ENCODE peak calls at places on chromosomes 6 and 20, in eight cellular contexts. W is hepatocyte, T is fibroblast of lung, K is keratinocyte, Q is astrocyte, Z is GM23248, B is OCI-LY7, H is HepG2. J is an unnamed sample. For H4K20me1, the result is how much of the 10 kb centered on the place peaks cover.

GRCh38 chr6:169839029-169839481 is 87.6 kb downstream of the ERMARD start:
- DNase-seq in W (no peak), T (no peak), Q (no peak), Z (no peak), H (no peak), K (no peak), B (no peak), J (no peak)

GRCh38 chr6:33279971-33280511 is 3.1 kb downstream of the B3GALT4 start:
- DNase-seq in K (no peak), H (peak), Q (peak), T (peak), W (peak), Z (peak), B (peak), J (peak)

GRCh38 chr6:20119446-20119845 is 92.8 kb downstream of the MBOAT1 start:
- DNase-seq in B (no peak), K (no peak), T (peak), W (no peak), Z (no peak), H (no peak), Q (no peak), J (no peak)

GRCh38 chr6:17394192-17394611 is 807 bp downstream of the CAP2 start:
- DNase-seq in K (no peak), Z (peak), T (peak), B (no peak), W (peak), H (peak), Q (peak), J (peak)

GRCh38 chr6:53956068-53956711 is 155.1 kb upstream of the MLIP start:
- DNase-seq in Z (peak), B (peak), H (peak), W (peak), K (no peak), T (peak), Q (peak), J (peak)

GRCh38 chr6:166097914-166098522 is 69.6 kb downstream of the TBXT start:
- DNase-seq in Z (peak), B (no peak), K (no peak), Q (peak), T (peak), H (peak), W (peak), J (peak)

GRCh38 chr6:130282234-130282995 is 59.7 kb upstream of the SAMD3 start:
- DNase-seq in K (no peak), Z (peak), Q (peak), B (peak), T (peak), H (peak), W (peak), J (peak)

GRCh38 chr20:36355469-36356171 is 49.5 kb downstream of the DLGAP4 start:
- DNase-seq in B (no peak), H (no peak), W (no peak), T (no peak), K (no peak), Q (no peak), Z (no peak), J (no peak)

GRCh38 chr6:143939364-143939763 is 68.7 kb downstream of the PLAGL1 start:
- DNase-seq in B (no peak), Z (no peak), Q (no peak), W (no peak), H (no peak), T (no peak), K (no peak), J (no peak)

GRCh38 chr6:144331610-144332009 is 46.5 kb downstream of the UTRN start:
- DNase-seq in W (no peak), B (no peak), Z (peak), T (peak), H (no peak), Q (peak), K (no peak), J (peak)

GRCh38 chr6:17863971-17864754 is 123.3 kb downstream of the KIF13A start:
- DNase-seq in T (peak), Z (peak), H (peak), Q (peak), K (peak), B (no peak), W (no peak), J (no peak)

GRCh38 chr6:30340589-30341054 is 4.3 kb upstream of the RPP21 start:
- DNase-seq in Q (peak), T (peak), Z (peak), H (no peak), B (no peak), W (no peak), K (no peak), J (no peak)

GRCh38 chr6:152983637-152984386 is 971 bp upstream of the FBXO5 start:
- DNase-seq in B (peak), Q (peak), W (peak), H (peak), T (peak), Z (peak), K (peak), J (peak)

GRCh38 chr6:124968401-124968800 is 6.2 kb downstream of the RNF217 start:
- DNase-seq in K (no peak), Z (no peak), Q (no peak), W (no peak), B (no peak), T (no peak), H (no peak), J (peak)

GRCh38 chr20:34627458-34627857 is 49.4 kb downstream of the PIGU start:
- DNase-seq in B (no peak), T (no peak), Q (no peak), W (no peak), H (no peak), K (no peak), Z (no peak), J (no peak)

GRCh38 chr20:49825521-49826033 is 12.9 kb downstream of the SLC9A8 start:
- DNase-seq in T (no peak), K (no peak), H (peak), B (no peak), Z (no peak), W (no peak), Q (no peak), J (no peak)

GRCh38 chr6:37429352-37429750 is 3.7 kb upstream of the CMTR1 start:
- DNase-seq in K (no peak), H (no peak), Z (no peak), T (no peak), B (peak), Q (no peak), W (no peak), J (no peak)

GRCh38 chr6:23562554-23562953 is 563.5 kb upstream of the NRSN1 start:
- DNase-seq in Z (no peak), K (no peak), W (no peak), B (no peak), Q (no peak), H (no peak), T (no peak), J (no peak)

GRCh38 chr6:136037885-136038460 is 186.5 kb downstream of the PDE7B start:
- DNase-seq in W (peak), Q (peak), H (no peak), K (no peak), Z (peak), B (no peak), T (peak), J (no peak)

GRCh38 chr6:136038531-136038930 is 187.0 kb downstream of the PDE7B start:
- DNase-seq in B (no peak), Z (no peak), W (no peak), K (no peak), T (no peak), H (no peak), Q (no peak), J (no peak)

GRCh38 chr6:136036601-136037000 is 185.1 kb downstream of the PDE7B start:
- DNase-seq in W (no peak), Q (no peak), T (peak), Z (no peak), H (no peak), K (no peak), B (no peak), J (no peak)

GRCh38 chr6:136037246-136037884 is 185.9 kb downstream of the PDE7B start:
- DNase-seq in Q (no peak), H (no peak), Z (no peak), T (no peak), W (no peak), K (no peak), B (no peak), J (no peak)

GRCh38 chr6:136039185-136039584 is 187.7 kb downstream of the PDE7B start:
- DNase-seq in Z (peak), K (no peak), Q (no peak), T (no peak), W (no peak), H (no peak), B (no peak), J (no peak)
- H3K27ac ChIP-seq in Z (peak), K (no peak), Q (no peak), T (peak), W (peak), H (no peak), B (no peak), J (no peak)

DNA sequence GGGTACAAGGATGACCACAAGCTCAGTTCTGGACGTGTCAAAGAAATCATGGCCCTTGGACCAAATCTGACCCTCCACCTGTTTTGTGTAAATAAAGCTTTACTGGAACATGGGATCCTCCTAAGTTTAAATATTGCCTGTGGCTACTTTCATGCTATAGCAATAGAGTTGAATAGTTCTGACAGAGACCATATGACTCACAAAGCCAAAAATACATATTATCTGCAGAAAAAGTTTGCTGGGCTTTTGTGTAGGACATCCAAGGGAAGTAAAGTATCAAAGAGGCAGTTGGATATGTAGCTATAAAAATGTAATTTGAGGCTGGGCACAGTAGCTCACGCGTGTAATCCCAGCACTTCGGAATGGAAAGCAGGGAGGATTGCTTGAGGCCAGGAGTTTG is 78.9 kb downstream of the TOX2 start:
- DNase-seq in B (no peak), H (no peak), W (no peak), Z (peak), Q (no peak), T (no peak), K (no peak), J (no peak)
- H4K20me1 ChIP-seq in B (under half), H (under half), W (under half), Z (under half), Q (under half), T (under half), K (under half), J (under half)

DNA sequence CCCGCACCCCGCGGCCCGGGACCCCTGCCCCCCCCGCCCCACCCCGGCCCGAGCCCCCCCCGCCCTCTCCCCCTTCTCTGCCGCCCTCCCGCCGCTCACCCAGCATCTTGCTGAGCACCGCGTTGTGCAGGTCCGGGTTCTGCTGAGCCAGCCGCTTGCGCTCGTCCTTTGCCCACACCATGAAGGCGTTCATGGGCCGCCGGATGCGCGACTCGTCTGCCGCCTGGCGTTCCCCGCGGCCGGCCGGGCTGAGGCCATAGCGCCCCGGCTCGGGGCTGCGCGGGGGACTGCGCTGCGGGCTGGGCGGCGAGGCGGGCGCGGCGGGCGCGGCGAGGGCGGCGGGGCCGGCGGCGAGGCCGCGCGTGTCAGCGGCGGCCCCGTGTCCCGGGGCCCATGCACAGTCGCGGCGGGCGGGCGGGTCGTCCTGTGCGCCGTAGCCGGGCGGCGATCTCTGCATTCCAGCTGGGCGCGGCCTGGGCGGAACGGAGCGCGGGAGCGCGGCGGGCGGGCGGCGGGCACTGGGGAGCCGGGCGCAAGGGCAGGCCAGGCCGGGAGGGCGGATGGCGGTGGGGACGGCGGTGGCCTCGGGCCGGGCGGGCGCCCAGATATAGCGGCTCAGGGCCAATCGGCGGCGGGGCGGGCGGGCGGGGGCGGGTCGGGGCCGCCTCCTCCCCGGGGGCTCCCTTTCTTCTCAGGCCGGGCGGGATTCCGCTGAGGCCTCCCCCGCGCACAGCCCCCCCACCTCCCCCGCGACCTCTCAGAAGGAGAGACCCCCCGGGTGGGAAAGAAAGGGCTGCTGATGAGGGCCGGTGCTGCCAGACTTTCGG is at the start of gene SOX18:
- DNase-seq in T (peak), B (no peak), Z (peak), W (peak), Q (no peak), H (no peak), K (no peak), J (peak)
- H3K27ac ChIP-seq in T (no peak), B (no peak), Z (no peak), W (no peak), Q (no peak), H (peak), K (no peak), J (no peak)

DNA sequence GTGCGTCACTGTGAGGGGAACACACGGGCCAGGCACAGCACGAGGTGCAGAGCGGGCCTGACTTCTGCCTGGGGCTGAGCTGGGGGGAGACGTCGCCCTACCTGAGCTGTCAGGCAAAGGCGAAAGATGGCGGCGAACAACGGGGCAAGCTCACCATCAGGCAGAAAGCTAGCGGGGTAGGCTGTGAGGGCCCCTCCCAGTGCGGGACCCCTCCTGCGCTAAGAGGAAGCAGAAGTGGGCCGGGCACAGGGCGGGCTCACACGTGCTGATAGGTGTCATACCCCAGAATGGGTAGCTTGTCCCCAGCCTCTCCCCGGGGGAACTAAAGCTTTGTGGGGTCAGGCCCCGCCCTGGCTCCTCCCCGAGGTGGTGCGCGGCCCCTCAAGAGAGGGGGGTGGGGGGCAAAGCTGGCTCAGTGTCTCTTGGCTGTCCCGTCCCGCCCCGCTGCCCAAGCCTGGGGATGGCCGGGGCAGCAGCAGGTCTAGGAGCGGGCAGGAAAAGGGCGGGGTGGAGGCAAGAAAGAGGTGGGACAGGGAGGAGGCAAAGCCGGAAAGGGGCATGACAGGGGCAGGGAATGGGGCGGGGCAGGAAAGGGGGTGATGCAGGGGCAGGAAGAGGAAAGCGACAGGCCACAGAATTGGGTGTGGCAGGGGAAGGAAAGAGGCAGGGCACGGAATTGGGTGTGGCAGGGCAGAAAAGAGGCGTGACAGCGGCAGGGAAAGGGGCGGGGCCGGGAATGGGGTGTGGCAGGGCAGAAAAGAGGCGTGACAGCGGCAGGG is 14.7 kb downstream of the UCKL1 start:
- DNase-seq in H (no peak), K (peak), Z (peak), B (peak), T (no peak), Q (no peak), W (no peak), J (peak)
- H4K20me1 ChIP-seq in H (under half), K (under half), Z (under half), B (under half), T (under half), Q (half or more), W (under half), J (under half)

GRCh38 chr6:35311390-35312075 is 13.9 kb downstream of the DEF6 start:
- DNase-seq in Z (no peak), W (no peak), H (no peak), K (no peak), T (no peak), B (peak), Q (no peak), J (no peak)

GRCh38 chr6:35312076-35312762 is 14.6 kb downstream of the DEF6 start:
- DNase-seq in T (no peak), B (no peak), Z (no peak), Q (no peak), W (no peak), K (no peak), H (no peak), J (no peak)

GRCh38 chr6:35309611-35310264 is 12.1 kb downstream of the DEF6 start:
- DNase-seq in B (no peak), H (no peak), Z (no peak), T (no peak), W (no peak), Q (no peak), K (no peak), J (no peak)

GRCh38 chr6:35310265-35310831 is 12.7 kb downstream of the DEF6 start:
- DNase-seq in Z (no peak), K (no peak), H (no peak), T (no peak), B (no peak), W (no peak), Q (no peak), J (no peak)

GRCh38 chr6:35312763-35313125 is 15.1 kb downstream of the DEF6 start:
- DNase-seq in T (no peak), K (no peak), W (no peak), B (no peak), H (no peak), Z (no peak), Q (no peak), J (no peak)
- H3K27ac ChIP-seq in T (no peak), K (no peak), W (no peak), B (no peak), H (no peak), Z (no peak), Q (no peak), J (no peak)

DNA sequence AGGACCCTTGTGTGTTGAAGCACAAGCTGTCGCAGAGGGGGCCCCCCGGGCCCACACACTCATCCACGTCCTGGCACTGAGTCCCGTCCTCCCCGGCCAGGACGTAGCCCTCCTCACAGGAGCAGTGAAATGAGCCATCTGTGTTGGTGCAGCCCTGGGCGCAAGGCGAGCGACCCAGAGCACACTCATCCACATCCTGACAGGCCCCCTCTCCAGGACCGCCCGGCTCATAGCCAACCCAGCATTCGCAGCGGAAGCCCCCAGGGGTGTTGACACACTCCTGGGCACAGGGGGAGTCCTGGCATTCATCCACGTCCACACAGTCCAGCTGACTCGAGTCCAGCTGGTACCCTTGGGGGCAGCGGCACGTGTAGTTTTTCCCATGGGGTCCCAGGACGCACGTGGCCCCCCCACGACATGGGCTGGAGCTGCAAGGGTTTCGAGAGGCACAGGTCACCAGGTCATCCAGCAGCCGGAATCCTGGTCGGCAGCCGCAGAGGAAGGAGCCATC is 1.2 kb downstream of the CD93 start:
- DNase-seq in T (no peak), K (no peak), Q (no peak), Z (no peak), W (no peak), H (no peak), B (no peak), J (no peak)
- H4K20me1 ChIP-seq in T (under half), K (under half), Q (under half), Z (under half), W (under half), H (under half), B (under half), J (under half)

GRCh38 chr20:45969712-45970634 is 2.0 kb downstream of the ZNF335 start:
- DNase-seq in T (peak), H (peak), Q (peak), K (no peak), W (peak), B (peak), Z (peak), J (peak)

GRCh38 chr20:45967551-45968080 is 4.4 kb downstream of the ZNF335 start:
- DNase-seq in B (no peak), H (no peak), T (no peak), Z (no peak), K (no peak), W (no peak), Q (no peak), J (no peak)

GRCh38 chr20:45968081-45968671 is 3.8 kb downstream of the ZNF335 start:
- DNase-seq in B (no peak), Z (peak), K (no peak), Q (no peak), T (no peak), W (no peak), H (no peak), J (no peak)

GRCh38 chr20:45970646-45971424 is 1.2 kb downstream of the ZNF335 start:
- DNase-seq in Q (no peak), T (peak), B (peak), K (no peak), Z (peak), W (peak), H (no peak), J (no peak)

DNA sequence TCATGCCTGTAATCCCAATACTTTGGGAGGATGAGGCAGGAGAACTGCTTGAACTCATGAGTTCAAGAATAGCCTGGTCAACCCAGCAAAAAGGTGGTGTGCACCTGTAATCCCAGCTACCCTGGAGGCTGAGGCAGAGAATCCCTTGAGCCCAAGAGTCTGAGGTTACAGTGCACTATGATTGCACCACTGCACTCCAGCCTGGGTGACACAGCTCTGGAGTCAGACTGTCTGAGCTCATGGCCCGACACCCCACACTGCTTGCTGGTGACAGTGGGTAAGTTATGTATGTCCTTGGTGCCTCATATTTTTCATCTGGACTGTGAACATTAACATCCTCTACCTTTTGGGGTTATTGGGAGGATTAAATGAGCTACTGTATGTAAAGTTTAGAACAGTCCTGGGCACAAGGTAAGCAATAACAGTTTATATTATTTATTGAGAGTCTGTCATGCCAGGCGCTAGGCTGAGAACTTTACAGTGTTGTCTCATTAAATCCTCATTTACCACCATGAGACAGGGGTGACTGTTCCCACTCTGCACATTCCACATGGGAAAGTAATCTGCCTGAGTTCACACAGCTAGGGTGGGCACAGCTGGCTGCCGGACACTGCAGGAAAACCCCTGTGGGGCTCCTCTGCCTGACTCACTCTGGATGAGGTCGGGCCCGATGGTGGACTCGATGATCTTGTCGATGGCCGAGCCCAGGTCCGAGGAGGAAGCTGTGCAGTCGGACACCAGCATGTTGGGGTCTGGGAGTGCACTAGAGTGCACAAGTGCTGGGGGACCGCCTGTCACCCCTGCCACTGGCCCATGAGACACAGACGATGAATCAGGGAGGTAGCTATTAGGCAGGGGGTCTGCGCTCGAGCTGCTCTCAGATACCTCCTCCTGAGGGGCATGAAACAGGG is 2.9 kb downstream of the ZNF335 start:
- DNase-seq in B (no peak), Z (peak), H (no peak), Q (peak), T (peak), W (no peak), K (no peak), J (no peak)
- H3K27ac ChIP-seq in B (no peak), Z (peak), H (no peak), Q (peak), T (peak), W (no peak), K (no peak), J (peak)

GRCh38 chr20:31565699-31566331 is 39.3 kb upstream of the ID1 start:
- DNase-seq in B (peak), Z (no peak), H (no peak), Q (no peak), K (peak), W (no peak), T (no peak), J (no peak)
- H4K20me1 ChIP-seq in B (under half), Z (under half), H (under half), Q (under half), K (under half), W (under half), T (under half), J (under half)

J was measured in GM23338.